ENCODE peak calls at places on chromosomes 13 and 19, in seven cellular contexts. M is MM.1S, B is PC-3, A is GM23248, Y is neural progenitor cell, T is HCT116, I is GM23338. S is an unnamed sample.

GRCh38 chr13:27188239-27188638 is 16.6 kb upstream of the USP12 start:
- DNase-seq in T (no peak), A (no peak), B (no peak), I (no peak), Y (no peak), M (no peak), S (no peak)

GRCh38 chr13:49859568-49859967 is 67.1 kb upstream of the KPNA3 start:
- DNase-seq in I (no peak), M (no peak), T (peak; percentile 60), A (peak; percentile 96), Y (no peak), B (peak; percentile 78), S (peak; percentile 34)

GRCh38 chr19:18340990-18341868 is 831 bp downstream of the PGPEP1 start:
- DNase-seq in A (peak; percentile 81), M (peak; percentile 66), T (no peak), Y (peak; percentile 39), B (peak; percentile 51), I (peak; percentile 47), S (peak; percentile 68)

GRCh38 chr19:10102787-10103236 is 334 bp upstream of the ANGPTL6 start:
- DNase-seq in M (no peak), A (no peak), B (no peak), T (no peak), I (no peak), Y (no peak), S (no peak)

GRCh38 chr13:34153428-34154180 is 335.7 kb downstream of the RFC3 start:
- DNase-seq in A (no peak), T (no peak), I (peak; percentile 7), M (no peak), Y (no peak), B (no peak), S (no peak)

GRCh38 chr19:18023596-18024212 is 15.7 kb downstream of the ARRDC2 start:
- DNase-seq in B (no peak), A (no peak), M (no peak), T (no peak), I (no peak), Y (no peak), S (no peak)

GRCh38 chr13:114142640-114143490 is 10.4 kb upstream of the RASA3 start:
- DNase-seq in B (no peak), A (no peak), I (no peak), Y (no peak), M (no peak), T (no peak), S (no peak)

GRCh38 chr19:10863107-10863700 is 8.1 kb upstream of the CARM1 start:
- DNase-seq in I (no peak), Y (no peak), T (no peak), A (peak; percentile 75), B (peak; percentile 32), M (no peak), S (peak; percentile 58)

GRCh38 chr19:3129112-3129511 is 6.7 kb upstream of the GNA15 start:
- DNase-seq in B (peak; percentile 62), T (peak; percentile 48), M (no peak), Y (no peak), A (peak; percentile 75), I (peak; percentile 55), S (no peak)

GRCh38 chr13:85935868-85936467 is 136.7 kb upstream of the SLITRK6 start:
- DNase-seq in I (peak; percentile 9), T (no peak), Y (no peak), M (no peak), B (no peak), A (no peak), S (no peak)

GRCh38 chr19:17536957-17537356 is 18.5 kb upstream of the COLGALT1 start:
- DNase-seq in T (no peak), I (no peak), A (no peak), M (no peak), B (no peak), Y (no peak), S (no peak)

GRCh38 chr19:30227071-30227621 is 145.0 kb upstream of the ZNF536 start:
- DNase-seq in T (no peak), Y (peak; percentile 67), B (no peak), A (no peak), M (no peak), I (peak; percentile 63), S (peak; percentile 27)

GRCh38 chr13:97133955-97134354 is 88.2 kb upstream of the MBNL2 start:
- DNase-seq in M (no peak), B (peak; percentile 84), A (no peak), Y (no peak), T (no peak), I (no peak), S (no peak)

GRCh38 chr19:4374451-4375163 is 25.7 kb downstream of the SH3GL1 start:
- DNase-seq in B (peak; percentile 90), A (peak; percentile 96), I (no peak), M (no peak), T (peak; percentile 63), Y (no peak), S (peak; percentile 86)

GRCh38 chr13:75839418-75839817 is 203.3 kb downstream of the LMO7 start:
- DNase-seq in I (no peak), T (no peak), A (no peak), Y (no peak), M (no peak), B (no peak), S (no peak)

GRCh38 chr13:28641600-28641926 is 17.4 kb upstream of the POMP start:
- DNase-seq in Y (no peak), B (no peak), I (no peak), M (no peak), A (no peak), T (no peak), S (no peak)

GRCh38 chr19:38724380-38724854 is 19.9 kb downstream of the CAPN12 start:
- DNase-seq in T (no peak), A (no peak), I (no peak), B (no peak), Y (no peak), M (no peak), S (no peak)

GRCh38 chr13:99339736-99340392 is 32.7 kb upstream of the GPR183 start:
- DNase-seq in M (no peak), A (peak; percentile 71), I (no peak), B (no peak), T (no peak), Y (no peak), S (no peak)
- TF ChIP-seq EZH2phosphoT487 in M (no peak), A (no peak), I (no peak), B (no peak), T (no peak), Y (no peak), S (no peak)

DNA sequence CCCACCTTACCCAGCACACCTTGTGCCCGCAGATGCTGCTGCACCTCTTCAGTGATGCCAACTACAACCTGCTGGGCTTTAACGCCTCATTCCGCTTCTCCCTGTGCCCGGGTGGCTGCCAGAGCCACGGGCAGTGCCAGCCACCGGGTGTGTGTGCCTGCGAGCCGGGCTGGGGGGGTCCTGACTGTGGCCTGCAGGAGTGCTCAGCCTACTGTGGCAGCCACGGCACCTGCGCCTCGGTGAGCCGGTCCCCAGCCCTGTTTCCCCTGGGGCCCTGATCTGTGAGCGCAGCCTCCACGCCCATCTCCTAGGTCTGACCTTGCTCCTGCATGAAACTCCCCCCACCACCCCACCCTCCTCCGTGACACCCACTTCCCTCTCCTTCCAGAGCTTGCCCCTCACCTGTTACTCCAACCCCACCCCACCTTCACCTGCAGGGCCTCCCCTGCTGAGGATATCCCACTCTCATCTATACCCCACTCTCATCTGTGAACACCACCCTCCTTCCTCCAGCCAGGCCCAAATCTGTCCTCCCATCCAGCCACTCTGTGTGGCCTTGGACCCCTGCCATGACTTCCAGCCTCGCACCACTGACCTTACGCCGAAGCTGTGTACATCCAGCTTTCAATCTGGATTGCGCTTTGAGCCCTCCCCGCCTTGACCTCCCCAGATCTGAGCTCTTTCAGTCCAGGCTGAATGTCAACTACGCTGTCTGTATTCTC is 8.7 kb downstream of the MEGF8 start:
- DNase-seq in I (no peak), M (no peak), Y (no peak), B (no peak), A (no peak), T (no peak), S (no peak)
- TF ChIP-seq EZH2 in I (no peak), M (no peak), Y (no peak), B (no peak), A (no peak), T (no peak), S (no peak)

GRCh38 chr13:32029684-32030083 is 1.9 kb upstream of the FRY start:
- DNase-seq in T (no peak), A (no peak), B (no peak), I (no peak), Y (no peak), M (no peak), S (no peak)

GRCh38 chr13:32031815-32032345 is 306 bp downstream of the FRY start:
- DNase-seq in A (no peak), B (no peak), M (no peak), I (peak; percentile 33), Y (no peak), T (no peak), S (no peak)

GRCh38 chr13:32033744-32034143 is 2.2 kb downstream of the FRY start:
- DNase-seq in T (no peak), I (no peak), A (no peak), M (no peak), Y (no peak), B (no peak), S (no peak)

GRCh38 chr13:32032780-32033179 is 1.2 kb downstream of the FRY start:
- DNase-seq in M (no peak), B (no peak), Y (no peak), A (no peak), T (no peak), I (no peak), S (no peak)

GRCh38 chr13:32031025-32031814 is at the start of gene FRY:
- DNase-seq in I (peak; percentile 94), T (peak; percentile 15), B (peak; percentile 62), M (peak; percentile 60), Y (peak; percentile 93), A (peak; percentile 78), S (peak; percentile 83)
- TF ChIP-seq EZH2phosphoT487 in I (no peak), T (no peak), B (no peak), M (no peak), Y (no peak), A (no peak), S (no peak)

DNA sequence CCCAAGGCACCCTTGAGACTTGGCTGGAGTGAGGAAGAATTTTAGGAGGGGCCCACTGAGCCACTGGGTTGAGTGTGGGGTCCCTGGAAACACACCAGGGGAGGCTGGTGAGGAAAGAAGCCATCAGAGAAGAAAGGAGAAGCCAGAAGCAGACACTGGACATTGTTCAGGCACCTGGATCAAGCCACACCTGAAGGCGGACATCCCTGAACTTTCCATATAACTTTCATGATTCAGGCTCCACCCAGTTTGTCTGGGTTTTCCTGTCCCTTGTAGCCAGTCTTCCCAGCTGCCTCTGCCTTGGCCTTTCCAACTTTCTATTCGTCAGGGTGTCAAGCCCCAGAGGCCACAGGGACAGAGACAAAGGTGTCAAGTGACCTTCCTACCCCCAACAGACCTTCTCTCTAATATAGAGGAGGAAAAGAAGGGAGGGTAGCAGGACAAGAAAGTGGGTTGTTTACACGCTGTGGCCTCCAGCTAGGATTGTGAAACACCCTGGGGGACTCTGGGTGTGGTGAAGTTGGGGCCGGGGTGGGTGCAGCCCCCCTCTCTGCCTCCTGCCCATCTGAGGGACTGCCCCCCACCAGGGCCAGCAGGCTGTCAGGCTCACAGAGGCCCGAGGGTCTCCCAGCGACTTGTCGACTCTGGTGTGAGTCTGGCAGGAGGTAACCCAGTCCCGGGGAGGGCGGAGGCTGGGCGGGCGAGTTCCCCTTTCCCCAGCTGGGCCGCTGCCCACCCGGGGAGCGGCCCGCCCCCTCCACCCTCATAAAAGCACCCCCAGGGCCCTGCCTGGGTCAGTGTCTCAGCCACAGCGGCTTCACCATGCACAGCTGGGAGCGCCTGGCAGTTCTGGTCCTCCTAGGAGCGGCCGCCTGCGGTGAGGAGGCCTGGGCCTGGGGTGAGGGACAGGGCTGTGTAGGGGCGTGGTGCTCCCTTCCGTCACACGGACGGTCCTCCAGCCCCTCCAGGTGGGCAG is at the start of gene CFD:
- DNase-seq in T (no peak), B (no peak), Y (no peak), I (no peak), M (no peak), A (peak; percentile 36), S (no peak)
- TF ChIP-seq EZH2 in T (no peak), B (no peak), Y (no peak), I (no peak), M (no peak), A (no peak), S (no peak)